ENCODE peak calls at places on chromosomes 5 and 9, in six cellular contexts. C, J, W, Y, K and V are unnamed samples.

GRCh38 chr5:569358-569867 is 42.7 kb upstream of the CEP72 start:
- DNase-seq in C (no peak), J (no peak), W (no peak), Y (no peak), K (no peak), V (no peak)

GRCh38 chr5:76351577-76351976 is 51.5 kb upstream of the IQGAP2 start:
- DNase-seq in C (no peak), J (no peak), W (no peak), Y (no peak), K (no peak), V (no peak)

GRCh38 chr5:79853676-79854418 is 137.2 kb downstream of the MTX3 start:
- DNase-seq in C (no peak), J (no peak), W (no peak), Y (no peak), K (no peak), V (no peak)

GRCh38 chr5:142828797-142829535 is 58.8 kb downstream of the ARHGAP26 start:
- DNase-seq in C (no peak), J (no peak), W (no peak), Y (no peak), K (no peak), V (no peak)

GRCh38 chr5:96978812-96979449 is 43.1 kb downstream of the LNPEP start:
- DNase-seq in C (no peak), J (no peak), W (no peak), Y (peak; percentile 20), K (no peak), V (no peak)

GRCh38 chr9:130707225-130707976 is 13.8 kb downstream of the EXOSC2 start:
- DNase-seq in C (no peak), J (peak; percentile 41), W (no peak), Y (no peak), K (peak; percentile 47), V (no peak)

GRCh38 chr5:75885849-75886596 is 168.8 kb upstream of the POC5 start:
- DNase-seq in C (no peak), J (no peak), W (no peak), Y (no peak), K (no peak), V (no peak)

GRCh38 chr5:65927497-65928340 is 1.3 kb downstream of the ERBIN start:
- DNase-seq in C (no peak), J (peak; percentile 12), W (no peak), Y (peak; percentile 32), K (peak; percentile 77), V (no peak)

GRCh38 chr5:156314416-156314815 is 12.5 kb upstream of the SGCD start:
- DNase-seq in C (no peak), J (no peak), W (no peak), Y (no peak), K (no peak), V (no peak)

GRCh38 chr9:90953200-90953599 is 151.6 kb downstream of the SYK start:
- DNase-seq in C (no peak), J (no peak), W (no peak), Y (no peak), K (no peak), V (no peak)

GRCh38 chr9:36436909-36437308 is 36.8 kb upstream of the RNF38 start:
- DNase-seq in C (peak; percentile 73), J (no peak), W (no peak), Y (no peak), K (no peak), V (peak; percentile 57)

GRCh38 chr9:114088571-114089170 is 10.4 kb downstream of the KIF12 start:
- DNase-seq in C (no peak), J (no peak), W (no peak), Y (no peak), K (no peak), V (no peak)

GRCh38 chr9:21506910-21507795 is 25.0 kb upstream of the IFNE start:
- DNase-seq in C (no peak), J (peak; percentile 67), W (peak; percentile 86), Y (peak; percentile 85), K (peak; percentile 69), V (no peak)

GRCh38 chr9:91036826-91037510 is 235.3 kb downstream of the SYK start:
- DNase-seq in C (peak; percentile 84), J (peak; percentile 38), W (peak; percentile 66), Y (peak; percentile 75), K (peak; percentile 89), V (peak; percentile 84)

GRCh38 chr9:71647094-71647591 is 121.2 kb downstream of the CEMIP2 start:
- DNase-seq in C (peak; percentile 81), J (peak; percentile 3), W (no peak), Y (peak; percentile 25), K (peak; percentile 70), V (peak; percentile 86)